ENCODE peak calls at places on chromosomes 13 and 19, in five cellular contexts. One of them, this sample, is unnamed.

GRCh38 chr13:49635599-49636433 is 7.5 kb downstream of the ARL11 start:
- DNase-seq in aorta: no peak
- DNase-seq in right cardiac atrium: no peak
- DNase-seq in neuronal stem cell: no peak
- DNase-seq in left ventricle myocardium inferior: no peak
- DNase-seq in this sample: no peak

GRCh38 chr19:37317403-37318209 is 53.3 kb upstream of the ZNF527 start:
- DNase-seq in aorta: peak
- DNase-seq in right cardiac atrium: peak
- DNase-seq in neuronal stem cell: peak
- DNase-seq in left ventricle myocardium inferior: peak
- DNase-seq in this sample: peak

GRCh38 chr19:12723383-12723642 is 419 bp downstream of the TNPO2 start:
- DNase-seq in aorta: no peak
- DNase-seq in right cardiac atrium: no peak
- DNase-seq in neuronal stem cell: no peak
- DNase-seq in left ventricle myocardium inferior: no peak
- DNase-seq in this sample: no peak

GRCh38 chr19:5217171-5217570 is 123.4 kb downstream of the PTPRS start:
- DNase-seq in aorta: no peak
- DNase-seq in right cardiac atrium: no peak
- DNase-seq in neuronal stem cell: no peak
- DNase-seq in left ventricle myocardium inferior: no peak
- DNase-seq in this sample: no peak

GRCh38 chr13:40170982-40171381 is 495.5 kb downstream of the FOXO1 start:
- DNase-seq in aorta: no peak
- DNase-seq in right cardiac atrium: no peak
- DNase-seq in neuronal stem cell: no peak
- DNase-seq in left ventricle myocardium inferior: no peak
- DNase-seq in this sample: no peak

GRCh38 chr13:105915451-105915850 is 620.0 kb downstream of the EFNB2 start:
- DNase-seq in aorta: no peak
- DNase-seq in right cardiac atrium: no peak
- DNase-seq in neuronal stem cell: no peak
- DNase-seq in left ventricle myocardium inferior: no peak
- DNase-seq in this sample: no peak

GRCh38 chr13:30698023-30698422 is 37.3 kb upstream of the ALOX5AP start:
- DNase-seq in aorta: no peak
- DNase-seq in right cardiac atrium: no peak
- DNase-seq in neuronal stem cell: no peak
- DNase-seq in left ventricle myocardium inferior: no peak
- DNase-seq in this sample: no peak

GRCh38 chr13:76829572-76830327 is 56.5 kb downstream of the KCTD12 start:
- DNase-seq in aorta: peak
- DNase-seq in right cardiac atrium: peak
- DNase-seq in neuronal stem cell: no peak
- DNase-seq in left ventricle myocardium inferior: peak
- DNase-seq in this sample: peak

GRCh38 chr19:955803-956746 is 28.1 kb upstream of the WDR18 start:
- DNase-seq in aorta: no peak
- DNase-seq in right cardiac atrium: no peak
- DNase-seq in neuronal stem cell: peak
- DNase-seq in left ventricle myocardium inferior: no peak
- DNase-seq in this sample: peak

GRCh38 chr13:23541221-23541620 is 29.0 kb upstream of the TNFRSF19 start:
- DNase-seq in aorta: no peak
- DNase-seq in right cardiac atrium: no peak
- DNase-seq in neuronal stem cell: no peak
- DNase-seq in left ventricle myocardium inferior: no peak
- DNase-seq in this sample: no peak

DNA sequence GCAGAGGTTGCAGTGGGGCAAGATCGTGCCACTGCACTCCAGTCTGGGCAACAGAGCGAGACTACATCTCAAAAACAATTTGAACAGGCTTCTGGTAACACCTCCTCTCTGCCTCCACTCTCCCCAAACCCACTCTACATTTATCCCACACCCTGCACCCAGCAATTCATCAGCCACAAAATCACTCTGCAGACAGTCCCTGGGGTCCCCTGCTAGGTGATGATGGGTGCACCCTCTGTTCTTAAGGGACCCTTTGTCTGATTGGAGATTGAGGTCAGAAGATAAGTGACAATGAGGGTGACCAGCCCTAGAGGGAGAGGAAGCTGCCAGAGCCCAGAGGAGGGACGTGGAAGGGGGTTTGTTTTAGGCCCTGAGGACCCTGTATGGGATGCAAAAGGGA is 2.2 kb downstream of the BCL3 start:
- DNase-seq in aorta: no peak
- DNase-seq in right cardiac atrium: peak
- DNase-seq in neuronal stem cell: no peak
- DNase-seq in left ventricle myocardium inferior: no peak
- DNase-seq in this sample: no peak
- H3K27ac ChIP-seq in aorta: no peak
- H3K27ac ChIP-seq in right cardiac atrium: peak
- H3K27ac ChIP-seq in neuronal stem cell: no peak
- H3K27ac ChIP-seq in left ventricle myocardium inferior: peak
- H3K27ac ChIP-seq in this sample: peak

GRCh38 chr13:27622102-27622820 is 569 bp downstream of the POLR1D start:
- DNase-seq in aorta: no peak
- DNase-seq in right cardiac atrium: no peak
- DNase-seq in neuronal stem cell: no peak
- DNase-seq in left ventricle myocardium inferior: no peak
- DNase-seq in this sample: no peak
- H3K27ac ChIP-seq in aorta: peak
- H3K27ac ChIP-seq in right cardiac atrium: peak
- H3K27ac ChIP-seq in neuronal stem cell: peak
- H3K27ac ChIP-seq in left ventricle myocardium inferior: peak
- H3K27ac ChIP-seq in this sample: peak

DNA sequence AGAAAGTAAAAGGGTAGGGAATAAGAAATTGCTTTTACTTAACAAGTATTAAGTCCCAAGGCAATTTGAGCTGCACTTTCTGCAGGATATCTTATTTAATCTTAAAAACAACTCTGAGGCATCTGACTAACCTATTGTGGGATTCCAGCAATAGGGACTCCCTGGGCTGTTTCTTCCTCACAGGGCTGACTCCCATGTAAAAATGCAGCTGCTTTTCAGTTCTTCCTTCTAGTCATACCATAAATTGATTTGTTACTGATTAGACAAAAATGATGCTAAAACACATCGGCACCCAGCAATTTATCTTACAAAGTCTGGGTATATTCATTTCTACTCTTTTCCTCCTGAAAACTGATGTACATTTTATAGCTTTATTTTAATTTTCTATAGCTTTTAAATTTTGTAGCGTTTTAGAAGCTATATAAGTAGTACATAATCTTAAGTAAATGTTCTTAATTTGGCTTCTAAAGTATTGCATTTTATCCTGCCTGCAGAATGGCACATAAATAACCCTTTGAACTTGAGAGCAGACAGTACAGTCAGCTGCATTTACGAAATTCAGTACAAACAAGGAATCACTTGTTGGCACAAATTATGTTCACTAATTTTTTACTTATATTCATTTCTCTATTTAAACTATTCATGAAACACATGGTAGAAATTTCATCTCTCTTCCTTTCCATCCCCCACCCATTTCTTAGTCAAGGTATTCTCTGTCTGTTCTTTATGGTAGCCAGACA is 102.4 kb upstream of the FRY start:
- DNase-seq in aorta: no peak
- DNase-seq in right cardiac atrium: no peak
- DNase-seq in neuronal stem cell: no peak
- DNase-seq in left ventricle myocardium inferior: no peak
- DNase-seq in this sample: no peak
- H3K27ac ChIP-seq in aorta: no peak
- H3K27ac ChIP-seq in right cardiac atrium: no peak
- H3K27ac ChIP-seq in neuronal stem cell: no peak
- H3K27ac ChIP-seq in left ventricle myocardium inferior: no peak
- H3K27ac ChIP-seq in this sample: no peak

GRCh38 chr19:55118401-55118991 is 1.1 kb upstream of the PPP1R12C start:
- DNase-seq in aorta: peak
- DNase-seq in right cardiac atrium: peak
- DNase-seq in neuronal stem cell: peak
- DNase-seq in left ventricle myocardium inferior: peak
- DNase-seq in this sample: no peak
- H3K27ac ChIP-seq in aorta: no peak
- H3K27ac ChIP-seq in right cardiac atrium: peak
- H3K27ac ChIP-seq in neuronal stem cell: peak
- H3K27ac ChIP-seq in left ventricle myocardium inferior: peak
- H3K27ac ChIP-seq in this sample: no peak

DNA sequence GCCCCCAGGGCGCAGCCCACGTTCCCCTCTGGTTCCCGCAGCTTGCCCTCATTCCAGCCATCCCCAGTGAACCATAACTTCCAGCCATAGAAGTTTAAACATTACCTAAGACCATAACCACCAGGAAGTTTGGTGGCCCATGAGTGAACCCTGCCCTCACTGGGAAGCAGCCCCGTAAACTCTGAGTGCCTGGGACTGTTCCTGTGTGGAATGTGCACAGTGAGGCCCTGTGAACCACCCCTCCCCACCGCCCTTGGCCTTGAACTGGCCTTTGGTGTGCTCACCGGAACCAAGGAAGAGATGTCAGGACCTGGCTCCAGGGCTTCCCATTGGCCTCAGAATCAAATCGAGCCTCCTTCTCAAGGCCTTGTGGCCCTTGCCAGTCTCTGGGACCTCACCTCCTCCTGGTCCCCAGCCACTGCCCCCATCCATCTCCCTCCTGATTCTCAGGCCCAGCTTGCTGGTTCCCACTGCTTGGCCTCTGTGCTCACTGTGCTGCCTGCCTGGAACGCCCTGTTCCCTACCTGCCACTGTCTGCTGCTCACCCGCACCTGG is 46.5 kb downstream of the DNM2 start:
- DNase-seq in aorta: no peak
- DNase-seq in right cardiac atrium: peak
- DNase-seq in neuronal stem cell: no peak
- DNase-seq in left ventricle myocardium inferior: no peak
- DNase-seq in this sample: peak
- H3K27ac ChIP-seq in aorta: no peak
- H3K27ac ChIP-seq in right cardiac atrium: peak
- H3K27ac ChIP-seq in neuronal stem cell: no peak
- H3K27ac ChIP-seq in left ventricle myocardium inferior: peak
- H3K27ac ChIP-seq in this sample: peak

DNA sequence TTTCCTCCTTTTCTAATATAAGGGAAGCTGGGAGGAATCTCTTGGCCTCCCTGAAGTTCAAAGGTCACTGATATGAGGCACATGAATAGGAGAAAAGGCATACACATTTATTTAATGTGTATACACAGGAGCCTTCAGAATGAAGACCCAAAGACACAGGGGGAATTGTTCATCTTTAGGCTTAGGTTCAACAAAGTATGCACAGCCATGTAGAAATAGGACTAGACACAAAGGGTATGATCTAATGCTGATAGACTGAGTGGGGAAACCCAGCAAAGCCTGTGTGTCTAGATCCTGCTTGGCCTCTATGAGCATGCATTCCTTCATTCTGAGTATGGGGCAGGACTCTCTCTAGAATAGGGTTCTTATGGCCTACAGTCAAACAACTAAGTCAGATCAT is 177.1 kb upstream of the RFC3 start:
- DNase-seq in aorta: no peak
- DNase-seq in right cardiac atrium: no peak
- DNase-seq in neuronal stem cell: no peak
- DNase-seq in left ventricle myocardium inferior: no peak
- DNase-seq in this sample: no peak
- H3K27ac ChIP-seq in aorta: no peak
- H3K27ac ChIP-seq in right cardiac atrium: no peak
- H3K27ac ChIP-seq in neuronal stem cell: no peak
- H3K27ac ChIP-seq in left ventricle myocardium inferior: peak
- H3K27ac ChIP-seq in this sample: peak

This sample was measured in kidney.